ENCODE peak calls at places on chromosome 9, in four cellular contexts. V is colonic mucosa, D is neural progenitor cell, A is NT2/D1. R is an unnamed sample.

GRCh38 chr9:121249563-121249962 is 18.4 kb upstream of the GSN start:
- DNase-seq in V (no peak), D (no peak), A (no peak), R (no peak)

GRCh38 chr9:136549010-136549980 is 3.4 kb upstream of the NOTCH1 start:
- DNase-seq in V (no peak), D (no peak), A (no peak), R (no peak)

GRCh38 chr9:107246259-107247254 is 36.5 kb upstream of the RAD23B start:
- DNase-seq in V (no peak), D (peak; percentile 68), A (no peak), R (no peak)

GRCh38 chr9:129623331-129623730 is 2.4 kb upstream of the C9orf50 start:
- DNase-seq in V (no peak), D (no peak), A (no peak), R (no peak)

GRCh38 chr9:4306066-4306787 is 6.4 kb upstream of the GLIS3 start:
- DNase-seq in V (no peak), D (no peak), A (no peak), R (no peak)

GRCh38 chr9:134487066-134487710 is 154.4 kb upstream of the COL5A1 start:
- DNase-seq in V (no peak), D (no peak), A (no peak), R (no peak)

GRCh38 chr9:27033815-27034403 is 28.4 kb upstream of the LRRC19 start:
- DNase-seq in V (peak; percentile 82), D (peak; percentile 40), A (peak; percentile 44), R (no peak)

GRCh38 chr9:123687246-123687721 is 242.6 kb downstream of the DENND1A start:
- DNase-seq in V (no peak), D (no peak), A (no peak), R (no peak)

GRCh38 chr9:16824545-16825041 is 45.9 kb downstream of the BNC2 start:
- DNase-seq in V (no peak), D (peak; percentile 26), A (no peak), R (peak; percentile 49)

GRCh38 chr9:111362526-111362925 is 32.5 kb upstream of the OR2K2 start:
- DNase-seq in V (no peak), D (no peak), A (no peak), R (no peak)

GRCh38 chr9:118395415-118395814 is 691.2 kb downstream of the TLR4 start:
- DNase-seq in V (no peak), D (no peak), A (no peak), R (no peak)

GRCh38 chr9:21454149-21454548 is 13.9 kb downstream of the IFNA1 start:
- DNase-seq in V (no peak), D (no peak), A (no peak), R (no peak)

GRCh38 chr9:16726718-16727451 is 143.6 kb downstream of the BNC2 start:
- DNase-seq in V (peak; percentile 50), D (peak; percentile 91), A (peak; percentile 52), R (no peak)

GRCh38 chr9:110767559-110768063 is 99.0 kb downstream of the MUSK start:
- DNase-seq in V (no peak), D (no peak), A (no peak), R (no peak)

GRCh38 chr9:70519912-70520724 is 105.7 kb upstream of the KLF9 start:
- DNase-seq in V (no peak), D (no peak), A (no peak), R (no peak)

GRCh38 chr9:132584616-132585560 is 2.5 kb downstream of the BARHL1 start:
- DNase-seq in V (no peak), D (peak; percentile 54), A (no peak), R (no peak)

GRCh38 chr9:16133556-16134227 is 580.8 kb downstream of the CCDC171 start:
- DNase-seq in V (peak; percentile 40), D (peak; percentile 90), A (peak; percentile 69), R (peak; percentile 49)

GRCh38 chr9:110936719-110937452 is 101.4 kb downstream of the LPAR1 start:
- DNase-seq in V (no peak), D (no peak), A (no peak), R (no peak)

GRCh38 chr9:110207071-110207923 is 662 bp downstream of the C9orf152 start:
- DNase-seq in V (peak; percentile 91), D (no peak), A (no peak), R (no peak)

GRCh38 chr9:5846501-5846921 is 13.6 kb upstream of the ERMP1 start:
- DNase-seq in V (no peak), D (no peak), A (no peak), R (no peak)

GRCh38 chr9:109975574-109976327 is 195.8 kb downstream of the PALM2AKAP2 start:
- DNase-seq in V (no peak), D (no peak), A (no peak), R (no peak)

GRCh38 chr9:92650839-92651621 is 18.9 kb downstream of the IPPK start:
- DNase-seq in V (no peak), D (no peak), A (no peak), R (no peak)

GRCh38 chr9:110025551-110026170 is 182.3 kb downstream of the C9orf152 start:
- DNase-seq in V (no peak), D (no peak), A (no peak), R (no peak)

GRCh38 chr9:125745682-125746016 is 1.5 kb upstream of the PBX3 start:
- DNase-seq in V (no peak), D (no peak), A (no peak), R (no peak)
- H3K4me3 ChIP-seq in V (peak overlapping the region; percentile 59), D (no peak overlapping the region), A (no peak overlapping the region), R (peak overlapping the region; percentile 33)

DNA sequence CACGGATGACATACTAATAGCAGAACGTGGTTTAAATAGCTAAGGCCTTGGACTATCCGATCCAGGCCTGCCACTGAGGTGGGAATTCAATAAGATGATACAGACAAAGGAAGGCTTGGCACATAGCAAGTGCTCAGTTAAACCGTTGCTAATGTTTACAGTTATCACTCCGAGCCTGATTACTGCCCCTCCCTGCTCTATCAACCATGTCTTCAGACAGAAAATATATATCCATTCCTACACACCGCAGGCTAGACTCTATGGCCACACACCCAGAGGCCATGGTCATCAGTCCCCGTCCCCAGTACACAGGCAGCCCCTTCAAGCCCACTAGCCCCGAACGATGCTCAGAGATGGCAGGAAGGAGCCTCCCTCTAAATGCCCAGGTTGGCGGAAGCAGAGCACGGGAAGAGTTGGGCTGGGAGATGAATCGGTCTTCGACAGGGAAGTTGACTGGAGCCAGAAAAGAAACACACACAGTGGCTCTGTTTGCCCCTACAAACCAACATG is 49.8 kb upstream of the STXBP1 start:
- DNase-seq in V (no peak), D (no peak), A (no peak), R (no peak)
- H3K9ac ChIP-seq in V (peak overlapping the region; percentile 67), D (no peak overlapping the region), A (peak overlapping the region; percentile 21), R (peak overlapping the region; percentile 30)

DNA sequence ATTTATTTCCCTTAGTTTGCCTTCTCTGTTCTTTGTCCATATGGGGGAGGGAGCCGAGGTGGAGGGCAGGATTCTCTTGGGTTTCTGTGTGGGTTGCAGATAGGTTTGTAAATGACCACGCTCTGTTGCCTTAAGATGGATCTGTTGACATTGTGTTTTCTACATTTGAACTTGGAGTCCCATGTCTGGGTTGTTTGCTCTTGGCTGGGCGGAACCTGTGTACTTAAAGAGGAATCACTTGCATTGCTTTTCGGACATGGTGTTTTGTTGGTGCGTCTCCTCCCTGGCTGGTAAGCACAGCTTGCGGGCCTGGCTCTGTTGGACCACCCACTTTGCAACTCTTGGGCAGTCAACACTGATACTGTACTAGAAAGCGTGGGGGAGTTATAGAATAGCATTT is 45.9 kb downstream of the EHMT1 start:
- DNase-seq in V (peak; percentile 45), D (peak; percentile 66), A (no peak), R (no peak)
- H3K4me3 ChIP-seq in V (no peak overlapping the region), D (no peak overlapping the region), A (no peak overlapping the region), R (no peak overlapping the region)

GRCh38 chr9:34997375-34997774 is 7.8 kb downstream of the DNAJB5 start:
- DNase-seq in V (no peak), D (no peak), A (no peak), R (no peak)

GRCh38 chr9:34995288-34996060 is 5.9 kb downstream of the DNAJB5 start:
- DNase-seq in V (no peak), D (no peak), A (no peak), R (no peak)

GRCh38 chr9:34996905-34997279 is 7.3 kb downstream of the DNAJB5 start:
- DNase-seq in V (no peak), D (no peak), A (no peak), R (no peak)

GRCh38 chr9:34994429-34995287 is 5.1 kb downstream of the DNAJB5 start:
- DNase-seq in V (peak; percentile 48), D (peak; percentile 66), A (peak; percentile 52), R (no peak)

GRCh38 chr9:34996181-34996904 is 6.8 kb downstream of the DNAJB5 start:
- DNase-seq in V (no peak), D (no peak), A (no peak), R (no peak)
- H3K9ac ChIP-seq in V (no peak overlapping the region), D (no peak overlapping the region), A (no peak overlapping the region), R (no peak overlapping the region)

GRCh38 chr9:96505316-96505991 is 55.5 kb downstream of the HABP4 start:
- DNase-seq in V (no peak), D (no peak), A (no peak), R (no peak)

GRCh38 chr9:96503918-96504317 is 53.9 kb downstream of the HABP4 start:
- DNase-seq in V (no peak), D (no peak), A (no peak), R (no peak)

GRCh38 chr9:96499257-96499656 is 49.3 kb downstream of the HABP4 start:
- DNase-seq in V (no peak), D (no peak), A (no peak), R (no peak)

GRCh38 chr9:96500696-96501660 is 51.0 kb downstream of the HABP4 start:
- DNase-seq in V (no peak), D (peak; percentile 14), A (no peak), R (no peak)

GRCh38 chr9:96501981-96502833 is 52.2 kb downstream of the HABP4 start:
- DNase-seq in V (no peak), D (no peak), A (no peak), R (no peak)
- H3K4me3 ChIP-seq in V (no peak overlapping the region), D (no peak overlapping the region), A (no peak overlapping the region), R (no peak overlapping the region)

DNA sequence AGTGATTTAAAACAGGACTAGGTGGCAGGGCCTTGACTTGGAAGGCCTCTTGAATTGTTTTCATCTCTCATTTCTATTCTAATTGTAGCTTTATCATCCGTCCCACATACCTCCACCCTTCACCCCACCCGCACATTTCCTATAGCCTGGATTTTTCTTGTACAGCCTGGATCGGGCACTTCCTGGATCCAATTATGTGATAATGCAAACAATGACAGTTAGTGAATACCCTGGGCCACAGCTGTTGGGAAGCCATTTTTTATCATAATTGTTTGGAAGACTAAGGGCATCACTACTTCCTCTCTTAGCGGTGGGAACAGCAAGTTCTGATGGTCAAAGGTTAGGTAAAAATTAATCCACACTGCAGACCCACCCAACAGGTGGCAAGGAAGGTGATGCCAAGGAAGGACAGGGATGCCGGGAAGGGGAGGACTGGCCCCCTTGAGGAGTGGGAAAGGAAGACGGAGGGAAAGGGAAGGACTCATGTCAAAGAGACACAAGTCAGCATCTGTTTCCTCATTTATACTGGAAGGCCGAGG is 183.8 kb downstream of the SAXO1 start:
- DNase-seq in V (peak; percentile 64), D (no peak), A (no peak), R (no peak)
- H3K9ac ChIP-seq in V (no peak overlapping the region), D (no peak overlapping the region), A (no peak overlapping the region), R (no peak overlapping the region)

R was measured in keratinocyte.